ENCODE peak calls at places on chromosomes 12 and 14, in four cellular contexts. One of them, this sample, is unnamed.

GRCh38 chr14:42293180-42293579 is 686.5 kb downstream of the LRFN5 start:
- DNase-seq in GM12878: no peak
- DNase-seq in SK-N-SH: no peak
- DNase-seq in H1: no peak
- DNase-seq in this sample: no peak

GRCh38 chr12:115950959-115951358 is 326.5 kb downstream of the MED13L start:
- DNase-seq in SK-N-SH: no peak
- DNase-seq in H1: no peak
- DNase-seq in GM12878: no peak
- DNase-seq in this sample: no peak

GRCh38 chr14:99418217-99418616 is 62.4 kb downstream of the SETD3 start:
- DNase-seq in H1: no peak
- DNase-seq in GM12878: no peak
- DNase-seq in SK-N-SH: no peak
- DNase-seq in this sample: no peak

GRCh38 chr12:91139981-91140659 is 28.8 kb upstream of the LUM start:
- DNase-seq in GM12878: no peak
- DNase-seq in H1: no peak
- DNase-seq in SK-N-SH: no peak
- DNase-seq in this sample: no peak

GRCh38 chr14:98952595-98953325 is 319.2 kb downstream of the BCL11B start:
- DNase-seq in SK-N-SH: no peak
- DNase-seq in GM12878: no peak
- DNase-seq in H1: no peak
- DNase-seq in this sample: no peak

GRCh38 chr14:34461334-34462131 is 507 bp downstream of the SPTSSA start:
- DNase-seq in SK-N-SH: no peak
- DNase-seq in GM12878: no peak
- DNase-seq in H1: no peak
- DNase-seq in this sample: peak

GRCh38 chr12:54415223-54415929 is 3.7 kb downstream of the ITGA5 start:
- DNase-seq in SK-N-SH: no peak
- DNase-seq in GM12878: no peak
- DNase-seq in H1: no peak
- DNase-seq in this sample: no peak

GRCh38 chr14:78227466-78228077 is 57.4 kb downstream of the NRXN3 start:
- DNase-seq in SK-N-SH: no peak
- DNase-seq in GM12878: no peak
- DNase-seq in H1: no peak
- DNase-seq in this sample: no peak

GRCh38 chr12:119624971-119625370 is 31.4 kb downstream of the TMEM233 start:
- DNase-seq in H1: no peak
- DNase-seq in GM12878: no peak
- DNase-seq in SK-N-SH: peak
- DNase-seq in this sample: no peak

GRCh38 chr12:32486158-32486557 is 86.8 kb downstream of the FGD4 start:
- DNase-seq in SK-N-SH: no peak
- DNase-seq in GM12878: no peak
- DNase-seq in H1: no peak
- DNase-seq in this sample: no peak

GRCh38 chr14:21055473-21056117 is 2.0 kb upstream of the RNASE8 start:
- DNase-seq in SK-N-SH: no peak
- DNase-seq in GM12878: no peak
- DNase-seq in H1: no peak
- DNase-seq in this sample: no peak

GRCh38 chr12:70190252-70191010 is 52.8 kb upstream of the CNOT2 start:
- DNase-seq in H1: no peak
- DNase-seq in SK-N-SH: no peak
- DNase-seq in GM12878: no peak
- DNase-seq in this sample: no peak

GRCh38 chr12:98653866-98654493 is 8.9 kb downstream of the APAF1 start:
- DNase-seq in GM12878: no peak
- DNase-seq in SK-N-SH: peak
- DNase-seq in H1: no peak
- DNase-seq in this sample: peak

GRCh38 chr12:52615912-52616311 is 2.4 kb downstream of the KRT73 start:
- DNase-seq in SK-N-SH: no peak
- DNase-seq in GM12878: no peak
- DNase-seq in H1: no peak
- DNase-seq in this sample: no peak

GRCh38 chr12:93223440-93224426 is 154.0 kb upstream of the NUDT4 start:
- DNase-seq in H1: no peak
- DNase-seq in GM12878: no peak
- DNase-seq in SK-N-SH: no peak
- DNase-seq in this sample: no peak

GRCh38 chr14:104146651-104147345 is 8.4 kb downstream of the KIF26A start:
- DNase-seq in GM12878: no peak
- DNase-seq in SK-N-SH: no peak
- DNase-seq in H1: no peak
- DNase-seq in this sample: no peak

GRCh38 chr12:46385439-46385838 is 12.9 kb upstream of the SLC38A2 start:
- DNase-seq in GM12878: no peak
- DNase-seq in SK-N-SH: no peak
- DNase-seq in H1: no peak
- DNase-seq in this sample: no peak

GRCh38 chr14:100524933-100525243 is 62.3 kb downstream of the BEGAIN start:
- DNase-seq in H1: no peak
- DNase-seq in GM12878: no peak
- DNase-seq in SK-N-SH: no peak
- DNase-seq in this sample: peak

GRCh38 chr14:52862652-52863338 is 71.4 kb upstream of the GNPNAT1 start:
- DNase-seq in SK-N-SH: no peak
- DNase-seq in GM12878: no peak
- DNase-seq in H1: no peak
- DNase-seq in this sample: no peak

GRCh38 chr12:102317155-102317554 is 119.5 kb upstream of the PMCH start:
- DNase-seq in GM12878: no peak
- DNase-seq in SK-N-SH: no peak
- DNase-seq in H1: no peak
- DNase-seq in this sample: peak

GRCh38 chr14:64720190-64720589 is 16.0 kb downstream of the PLEKHG3 start:
- DNase-seq in GM12878: no peak
- DNase-seq in SK-N-SH: no peak
- DNase-seq in H1: no peak
- DNase-seq in this sample: no peak

GRCh38 chr14:23154876-23155587 is 28.4 kb downstream of the SLC7A8 start:
- DNase-seq in H1: no peak
- DNase-seq in GM12878: no peak
- DNase-seq in SK-N-SH: no peak
- DNase-seq in this sample: peak

GRCh38 chr12:76820888-76821482 is 57.1 kb downstream of the ZDHHC17 start:
- DNase-seq in SK-N-SH: peak
- DNase-seq in GM12878: no peak
- DNase-seq in H1: peak
- DNase-seq in this sample: peak

GRCh38 chr12:25752910-25753309 is 199.8 kb upstream of the LMNTD1 start:
- DNase-seq in SK-N-SH: no peak
- DNase-seq in H1: no peak
- DNase-seq in GM12878: no peak
- DNase-seq in this sample: no peak

GRCh38 chr12:104669057-104669770 is 212.5 kb downstream of the CHST11 start:
- DNase-seq in GM12878: no peak
- DNase-seq in SK-N-SH: peak
- DNase-seq in H1: no peak
- DNase-seq in this sample: no peak

GRCh38 chr14:23568600-23569310 is 1.2 kb upstream of the AP1G2 start:
- DNase-seq in H1: no peak
- DNase-seq in GM12878: no peak
- DNase-seq in SK-N-SH: peak
- DNase-seq in this sample: no peak

GRCh38 chr14:103886304-103887169 is 39.2 kb upstream of the PPP1R13B start:
- DNase-seq in SK-N-SH: no peak
- DNase-seq in GM12878: no peak
- DNase-seq in H1: no peak
- DNase-seq in this sample: peak

GRCh38 chr12:96239711-96240234 is 45.6 kb downstream of the ELK3 start:
- DNase-seq in GM12878: no peak
- DNase-seq in SK-N-SH: peak
- DNase-seq in H1: no peak
- DNase-seq in this sample: no peak

DNA sequence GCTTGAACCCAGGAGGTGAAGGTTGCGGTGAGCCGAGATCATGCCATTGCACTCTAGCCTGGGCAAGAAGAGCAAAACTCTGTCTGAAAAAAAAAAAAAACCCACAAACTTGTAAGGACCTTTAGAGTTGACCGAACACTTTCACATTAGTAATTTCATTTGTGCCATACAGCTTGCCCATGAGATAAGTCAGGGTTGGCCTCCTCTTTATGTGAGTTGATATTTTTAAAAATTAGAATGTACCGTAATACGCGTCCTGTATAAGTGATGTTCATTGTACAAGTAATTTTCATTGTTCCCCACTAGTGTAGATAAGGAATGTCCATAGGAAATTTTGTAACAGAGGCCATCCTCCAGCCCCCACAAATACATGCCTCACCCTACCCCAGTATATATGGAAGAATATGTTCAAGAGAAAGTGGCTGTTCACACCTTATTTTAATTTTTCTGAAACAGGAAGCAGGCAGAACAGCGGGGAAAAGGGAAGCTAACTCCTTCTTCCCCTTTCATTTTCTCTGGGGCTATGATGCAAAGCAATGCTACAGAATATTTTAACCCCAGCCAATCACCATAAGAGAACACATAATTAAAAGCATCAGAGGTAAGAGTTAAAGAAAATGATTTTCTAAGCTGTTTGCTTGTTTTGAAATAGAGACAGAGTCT is 31.9 kb upstream of the HIF1A start:
- DNase-seq in SK-N-SH: no peak
- DNase-seq in H1: no peak
- DNase-seq in GM12878: peak
- DNase-seq in this sample: no peak
- TF ChIP-seq NRF1 in SK-N-SH: no peak
- TF ChIP-seq NRF1 in H1: no peak
- TF ChIP-seq NRF1 in GM12878: no peak
- TF ChIP-seq NRF1 in this sample: no peak

DNA sequence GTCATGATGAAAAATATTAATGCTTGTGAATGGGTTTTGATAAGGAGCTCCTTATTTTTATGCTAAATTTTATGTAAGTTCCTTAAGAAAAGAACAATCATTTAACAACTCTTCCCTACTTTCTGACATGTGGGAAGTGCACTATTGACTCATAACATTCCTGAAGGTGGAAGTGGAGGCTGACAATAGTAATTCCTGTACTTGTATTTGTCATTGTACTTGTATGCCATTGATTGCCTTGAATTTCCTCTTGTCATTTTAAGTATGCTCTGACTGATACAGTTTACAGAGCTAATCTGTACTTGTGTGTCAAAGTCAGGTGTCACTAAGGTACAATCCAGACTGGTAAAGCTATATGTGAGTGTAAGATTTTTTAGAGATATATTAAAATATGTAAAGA is 440.0 kb downstream of the SLC16A7 start:
- DNase-seq in SK-N-SH: no peak
- DNase-seq in H1: no peak
- DNase-seq in GM12878: no peak
- DNase-seq in this sample: no peak
- TF ChIP-seq NRF1 in SK-N-SH: no peak
- TF ChIP-seq NRF1 in H1: no peak
- TF ChIP-seq NRF1 in GM12878: no peak
- TF ChIP-seq NRF1 in this sample: no peak

DNA sequence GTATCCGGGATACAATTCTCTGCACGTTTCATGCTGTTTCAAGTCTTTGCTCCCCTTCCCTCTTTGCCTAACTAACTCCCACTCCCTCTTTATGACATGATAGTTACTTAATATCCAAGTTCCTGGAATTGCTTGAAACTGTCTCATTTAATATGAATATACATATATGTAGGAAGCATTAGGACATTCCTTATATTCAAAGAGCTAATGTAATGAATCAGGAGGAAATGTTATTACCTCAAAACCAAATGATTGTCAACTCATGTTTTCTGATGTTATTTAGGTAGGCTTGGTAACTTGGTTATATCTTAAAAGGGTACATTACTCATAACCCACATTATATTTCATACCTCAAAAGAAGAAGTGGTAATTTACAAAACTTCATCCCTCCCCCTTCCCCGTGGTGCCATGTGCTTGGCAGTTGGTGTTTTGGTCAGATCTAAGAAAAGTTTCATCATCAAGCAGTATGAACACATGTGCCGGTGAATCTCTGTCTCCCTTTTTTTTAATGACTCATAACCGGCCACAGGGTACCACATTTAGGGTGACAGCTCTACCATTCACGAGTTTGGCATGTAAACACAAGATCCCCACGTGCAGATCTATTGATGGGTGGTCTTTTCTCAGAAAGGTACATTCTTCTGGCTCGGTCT is 56.5 kb downstream of the HCAR2 start:
- DNase-seq in H1: no peak
- DNase-seq in SK-N-SH: no peak
- DNase-seq in GM12878: peak
- DNase-seq in this sample: no peak
- TF ChIP-seq NRF1 in H1: no peak
- TF ChIP-seq NRF1 in SK-N-SH: no peak
- TF ChIP-seq NRF1 in GM12878: no peak
- TF ChIP-seq NRF1 in this sample: no peak

GRCh38 chr12:68269727-68270126 is 16.3 kb upstream of the IL22 start:
- DNase-seq in H1: no peak
- DNase-seq in SK-N-SH: no peak
- DNase-seq in GM12878: no peak
- DNase-seq in this sample: no peak

GRCh38 chr12:68271346-68271745 is 17.9 kb upstream of the IL22 start:
- DNase-seq in GM12878: no peak
- DNase-seq in H1: no peak
- DNase-seq in SK-N-SH: no peak
- DNase-seq in this sample: no peak

GRCh38 chr12:68268971-68269370 is 15.6 kb upstream of the IL22 start:
- DNase-seq in SK-N-SH: no peak
- DNase-seq in GM12878: no peak
- DNase-seq in H1: no peak
- DNase-seq in this sample: no peak

GRCh38 chr12:68272732-68273131 is 19.3 kb upstream of the IL22 start:
- DNase-seq in H1: no peak
- DNase-seq in SK-N-SH: no peak
- DNase-seq in GM12878: no peak
- DNase-seq in this sample: no peak

GRCh38 chr12:68270358-68270757 is 17.0 kb upstream of the IL22 start:
- DNase-seq in H1: no peak
- DNase-seq in SK-N-SH: no peak
- DNase-seq in GM12878: no peak
- DNase-seq in this sample: no peak
- TF ChIP-seq NRF1 in H1: no peak
- TF ChIP-seq NRF1 in SK-N-SH: no peak
- TF ChIP-seq NRF1 in GM12878: no peak
- TF ChIP-seq NRF1 in this sample: no peak

GRCh38 chr12:27551172-27551840 is 27.3 kb downstream of the PPFIBP1 start:
- DNase-seq in GM12878: no peak
- DNase-seq in H1: no peak
- DNase-seq in SK-N-SH: no peak
- DNase-seq in this sample: no peak
- TF ChIP-seq NRF1 in GM12878: no peak
- TF ChIP-seq NRF1 in H1: no peak
- TF ChIP-seq NRF1 in SK-N-SH: no peak
- TF ChIP-seq NRF1 in this sample: no peak

GRCh38 chr12:117012189-117012805 is 86.9 kb downstream of the TESC start:
- DNase-seq in H1: no peak
- DNase-seq in GM12878: no peak
- DNase-seq in SK-N-SH: no peak
- DNase-seq in this sample: no peak
- TF ChIP-seq NRF1 in H1: no peak
- TF ChIP-seq NRF1 in GM12878: no peak
- TF ChIP-seq NRF1 in SK-N-SH: no peak
- TF ChIP-seq NRF1 in this sample: no peak

This sample was measured in K562.